ENCODE peak calls at places on chromosomes 2 and 18, in ten cellular contexts. T is ELF-1; B is DMS79; N is caudate nucleus; C is AG04450; J is RPMI8226; S is NCI-H226; V is Caki2; U is stimulated activated naive CD4-positive, alpha-beta T cell; A is WTC11. K is an unnamed sample.
A peak's percentile ranks its signal among the peaks of the same experiment; 100 is the strongest.

GRCh38 chr2:165790461-165790860 is 3.6 kb downstream of the GALNT3 start:
- DNase-seq in T (no peak), B (no peak), N (no peak), C (no peak), J (no peak), S (no peak), V (no peak), U (no peak), A (no peak), K (no peak)

GRCh38 chr2:212811036-212811805 is 272.6 kb upstream of the ERBB4 start:
- DNase-seq in T (no peak), B (no peak), N (no peak), C (no peak), J (peak; percentile 55), S (peak; percentile 62), V (no peak), U (no peak), A (no peak), K (no peak)

GRCh38 chr2:67510745-67511144 is 113.6 kb downstream of the ETAA1 start:
- DNase-seq in T (no peak), B (no peak), N (no peak), C (no peak), J (no peak), S (peak; percentile 22), V (no peak), U (no peak), A (no peak), K (no peak)

GRCh38 chr2:191869178-191869577 is 22.3 kb upstream of the CAVIN2 start:
- DNase-seq in T (peak; percentile 93), B (peak; percentile 10), N (no peak), C (no peak), J (peak; percentile 19), S (no peak), V (peak; percentile 78), U (no peak), A (peak; percentile 82), K (peak; percentile 46)

GRCh38 chr2:30481323-30481800 is 34.3 kb downstream of the LCLAT1 start:
- DNase-seq in T (no peak), B (no peak), N (no peak), C (no peak), J (peak; percentile 49), S (no peak), V (no peak), U (no peak), A (no peak), K (no peak)

GRCh38 chr2:239779592-239779983 is 245.6 kb downstream of the NDUFA10 start:
- DNase-seq in T (no peak), B (no peak), N (no peak), C (no peak), J (no peak), S (no peak), V (no peak), U (no peak), A (no peak), K (no peak)

GRCh38 chr2:241010531-241011295 is 12.3 kb downstream of the SNED1 start:
- DNase-seq in T (peak; percentile 0), B (no peak), N (no peak), C (no peak), J (no peak), S (no peak), V (no peak), U (no peak), A (no peak), K (no peak)

GRCh38 chr2:75047907-75048625 is 89.6 kb downstream of the POLE4 start:
- DNase-seq in T (no peak), B (no peak), N (no peak), C (no peak), J (no peak), S (peak; percentile 43), V (no peak), U (no peak), A (no peak), K (no peak)

GRCh38 chr2:37361416-37361815 is 17.0 kb downstream of the QPCT start:
- DNase-seq in T (no peak), B (no peak), N (no peak), C (no peak), J (no peak), S (no peak), V (no peak), U (no peak), A (no peak), K (no peak)

GRCh38 chr18:42893991-42894390 is 221.5 kb downstream of the RIT2 start:
- DNase-seq in T (no peak), B (no peak), N (no peak), C (no peak), J (no peak), S (no peak), V (no peak), U (no peak), A (no peak), K (no peak)

GRCh38 chr2:455046-455705 is 167.3 kb upstream of the ALKAL2 start:
- DNase-seq in T (no peak), B (no peak), N (no peak), C (no peak), J (no peak), S (no peak), V (no peak), U (no peak), A (no peak), K (no peak)

GRCh38 chr2:84849271-84849952 is 31.5 kb downstream of the TRABD2A start:
- DNase-seq in T (no peak), B (no peak), N (no peak), C (no peak), J (no peak), S (peak; percentile 14), V (no peak), U (peak; percentile 53), A (no peak), K (no peak)

GRCh38 chr2:72142743-72143440 is 4.8 kb downstream of the CYP26B1 start:
- DNase-seq in T (peak; percentile 59), B (no peak), N (no peak), C (no peak), J (no peak), S (no peak), V (no peak), U (no peak), A (peak; percentile 57), K (peak; percentile 91)